ENCODE peak calls at places on chromosomes 6 and 20, in seven cellular contexts. X is tibial artery; S is nephron progenitor cell; D is glutamatergic neuron; L is putamen; O is Right ventricle myocardium superior; F is stimulated activated CD4-positive, alpha-beta T cell treated with anti-CD3 and anti-CD28 coated beads, Interleukin-1b, Interleukin-23, amount 100 ng/mL, for 24 hours. N is an unnamed sample.

GRCh38 chr6:56573142-56573541 is 69.5 kb downstream of the DST start:
- DNase-seq in F (no peak), O (no peak), D (no peak), S (no peak), X (no peak), L (no peak), N (no peak)

GRCh38 chr6:81451787-81452186 is 300.7 kb downstream of the TENT5A start:
- DNase-seq in F (no peak), O (no peak), S (no peak), L (peak; percentile 18), X (no peak), D (no peak), N (peak; percentile 93)

GRCh38 chr6:145960918-145961604 is 3.1 kb downstream of the SHPRH start:
- DNase-seq in L (no peak), D (no peak), F (no peak), S (no peak), X (no peak), O (peak; percentile 38), N (no peak)

GRCh38 chr20:61876931-61877330 is 188.8 kb downstream of the TAF4 start:
- DNase-seq in D (no peak), O (peak; percentile 19), X (no peak), S (no peak), F (no peak), L (no peak), N (no peak)

GRCh38 chr6:18990313-18990978 is 603.3 kb downstream of the RNF144B start:
- DNase-seq in S (peak; percentile 85), X (peak; percentile 73), F (peak; percentile 0), D (peak; percentile 92), O (peak; percentile 75), L (peak; percentile 64), N (peak; percentile 82)

GRCh38 chr20:22523499-22524392 is 60.6 kb downstream of the FOXA2 start:
- DNase-seq in S (no peak), D (no peak), F (no peak), X (no peak), L (no peak), O (no peak), N (no peak)

GRCh38 chr20:326645-327031 is 1.3 kb downstream of the SOX12 start:
- DNase-seq in L (no peak), F (no peak), D (peak; percentile 63), X (no peak), S (peak; percentile 60), O (no peak), N (peak; percentile 84)

GRCh38 chr20:25465398-25465797 is 57.9 kb downstream of the GINS1 start:
- DNase-seq in L (no peak), O (no peak), S (no peak), D (no peak), F (no peak), X (no peak), N (no peak)

GRCh38 chr6:112284603-112285002 is 30.2 kb upstream of the LAMA4 start:
- DNase-seq in X (no peak), D (no peak), L (no peak), S (no peak), F (no peak), O (no peak), N (no peak)

GRCh38 chr20:45044084-45044573 is 56.8 kb downstream of the KCNS1 start:
- DNase-seq in L (peak; percentile 79), D (no peak), S (peak; percentile 18), F (no peak), O (no peak), X (no peak), N (peak; percentile 84)

GRCh38 chr6:144647971-144648651 is 363.0 kb downstream of the UTRN start:
- DNase-seq in S (no peak), D (no peak), L (no peak), X (no peak), F (no peak), O (no peak), N (peak; percentile 33)

GRCh38 chr6:22682979-22683378 is 113.6 kb downstream of the HDGFL1 start:
- DNase-seq in F (no peak), X (no peak), D (no peak), S (no peak), O (no peak), L (no peak), N (no peak)

GRCh38 chr6:69179681-69180080 is 544.6 kb downstream of the ADGRB3 start:
- DNase-seq in F (no peak), L (no peak), O (no peak), S (no peak), D (no peak), X (no peak), N (peak; percentile 48)

GRCh38 chr20:41334452-41335421 is 5.9 kb upstream of the LPIN3 start:
- DNase-seq in O (no peak), X (peak; percentile 51), D (no peak), S (no peak), F (no peak), L (no peak), N (no peak)

GRCh38 chr6:149223120-149223775 is 94.3 kb upstream of the TAB2 start:
- DNase-seq in O (no peak), D (no peak), X (no peak), S (no peak), L (no peak), F (no peak), N (no peak)

GRCh38 chr6:42453649-42454427 is 2.1 kb upstream of the TRERF1 start:
- DNase-seq in O (peak; percentile 73), L (no peak), F (no peak), S (peak; percentile 49), D (peak; percentile 72), X (peak; percentile 69), N (peak; percentile 52)

GRCh38 chr6:4950849-4951533 is 52.8 kb downstream of the RPP40 start:
- DNase-seq in O (no peak), L (no peak), S (no peak), F (no peak), X (no peak), D (no peak), N (no peak)

GRCh38 chr20:17682103-17682888 is at the start of gene RRBP1:
- DNase-seq in O (peak; percentile 99), D (peak; percentile 99), X (peak; percentile 99), S (peak; percentile 98), L (peak; percentile 99), F (peak; percentile 85), N (peak; percentile 98)

GRCh38 chr6:154615483-154616025 is 105.1 kb upstream of the CNKSR3 start:
- DNase-seq in X (peak; percentile 80), F (no peak), S (no peak), L (peak; percentile 7), O (peak; percentile 77), D (no peak), N (peak; percentile 96)

GRCh38 chr20:37131486-37131885 is 35.7 kb upstream of the RBL1 start:
- DNase-seq in S (no peak), F (no peak), D (no peak), X (no peak), L (no peak), O (no peak), N (no peak)

N was measured in OCI-M1.